ENCODE peak calls at places on chromosomes 1 and 21, in nine cellular contexts. One of them, this sample, is unnamed.

GRCh38 chr21:33840771-33841170 is 74.8 kb downstream of the ATP5PO start:
- DNase-seq in stomach: no peak
- DNase-seq in transverse colon: no peak
- DNase-seq in ovary: no peak
- DNase-seq in K562: no peak
- DNase-seq in HepG2: no peak
- DNase-seq in suprapubic skin: no peak
- DNase-seq in sigmoid colon: no peak
- DNase-seq in esophagus muscularis mucosa: no peak
- DNase-seq in this sample: no peak

GRCh38 chr1:119469741-119470140 is 37.3 kb upstream of the HSD3B1 start:
- DNase-seq in stomach: no peak
- DNase-seq in transverse colon: no peak
- DNase-seq in ovary: no peak
- DNase-seq in K562: no peak
- DNase-seq in HepG2: no peak
- DNase-seq in suprapubic skin: no peak
- DNase-seq in sigmoid colon: no peak
- DNase-seq in esophagus muscularis mucosa: no peak
- DNase-seq in this sample: no peak

GRCh38 chr1:156172696-156173470 is 19.5 kb downstream of the SEMA4A start:
- DNase-seq in stomach: no peak
- DNase-seq in transverse colon: no peak
- DNase-seq in ovary: no peak
- DNase-seq in K562: peak
- DNase-seq in HepG2: peak
- DNase-seq in suprapubic skin: no peak
- DNase-seq in sigmoid colon: peak
- DNase-seq in esophagus muscularis mucosa: no peak
- DNase-seq in this sample: no peak

GRCh38 chr1:37448691-37449417 is 25.5 kb upstream of the ZC3H12A start:
- DNase-seq in stomach: no peak
- DNase-seq in transverse colon: no peak
- DNase-seq in ovary: no peak
- DNase-seq in K562: no peak
- DNase-seq in HepG2: no peak
- DNase-seq in suprapubic skin: no peak
- DNase-seq in sigmoid colon: no peak
- DNase-seq in esophagus muscularis mucosa: no peak
- DNase-seq in this sample: no peak

GRCh38 chr1:169163059-169163458 is 56.6 kb downstream of the ATP1B1 start:
- DNase-seq in stomach: no peak
- DNase-seq in transverse colon: no peak
- DNase-seq in ovary: no peak
- DNase-seq in K562: no peak
- DNase-seq in HepG2: no peak
- DNase-seq in suprapubic skin: no peak
- DNase-seq in sigmoid colon: no peak
- DNase-seq in esophagus muscularis mucosa: no peak
- DNase-seq in this sample: no peak

GRCh38 chr1:71053146-71053545 is 5.5 kb upstream of the PTGER3 start:
- DNase-seq in stomach: no peak
- DNase-seq in transverse colon: no peak
- DNase-seq in ovary: no peak
- DNase-seq in K562: no peak
- DNase-seq in HepG2: no peak
- DNase-seq in suprapubic skin: no peak
- DNase-seq in sigmoid colon: no peak
- DNase-seq in esophagus muscularis mucosa: no peak
- DNase-seq in this sample: no peak

GRCh38 chr1:9593492-9594465 is 5.1 kb downstream of the TMEM201 start:
- DNase-seq in stomach: peak
- DNase-seq in transverse colon: peak
- DNase-seq in ovary: peak
- DNase-seq in K562: peak
- DNase-seq in HepG2: peak
- DNase-seq in suprapubic skin: no peak
- DNase-seq in sigmoid colon: peak
- DNase-seq in esophagus muscularis mucosa: no peak
- DNase-seq in this sample: no peak

GRCh38 chr1:209318302-209319056 is 265.0 kb upstream of the CAMK1G start:
- DNase-seq in stomach: no peak
- DNase-seq in transverse colon: no peak
- DNase-seq in ovary: no peak
- DNase-seq in K562: no peak
- DNase-seq in HepG2: no peak
- DNase-seq in suprapubic skin: no peak
- DNase-seq in sigmoid colon: no peak
- DNase-seq in esophagus muscularis mucosa: no peak
- DNase-seq in this sample: no peak

GRCh38 chr1:203577874-203578464 is 48.7 kb upstream of the ATP2B4 start:
- DNase-seq in stomach: no peak
- DNase-seq in transverse colon: no peak
- DNase-seq in ovary: no peak
- DNase-seq in K562: no peak
- DNase-seq in HepG2: no peak
- DNase-seq in suprapubic skin: no peak
- DNase-seq in sigmoid colon: no peak
- DNase-seq in esophagus muscularis mucosa: no peak
- DNase-seq in this sample: no peak

GRCh38 chr1:206805357-206805756 is 33.1 kb upstream of the IL10 start:
- DNase-seq in stomach: no peak
- DNase-seq in transverse colon: no peak
- DNase-seq in ovary: no peak
- DNase-seq in K562: no peak
- DNase-seq in HepG2: no peak
- DNase-seq in suprapubic skin: no peak
- DNase-seq in sigmoid colon: no peak
- DNase-seq in esophagus muscularis mucosa: no peak
- DNase-seq in this sample: no peak

GRCh38 chr1:206804156-206804737 is 32.0 kb upstream of the IL10 start:
- DNase-seq in stomach: no peak
- DNase-seq in transverse colon: no peak
- DNase-seq in ovary: no peak
- DNase-seq in K562: no peak
- DNase-seq in HepG2: no peak
- DNase-seq in suprapubic skin: no peak
- DNase-seq in sigmoid colon: no peak
- DNase-seq in esophagus muscularis mucosa: no peak
- DNase-seq in this sample: no peak

GRCh38 chr1:206809504-206810084 is 37.3 kb upstream of the IL10 start:
- DNase-seq in stomach: peak
- DNase-seq in transverse colon: peak
- DNase-seq in ovary: no peak
- DNase-seq in K562: peak
- DNase-seq in HepG2: peak
- DNase-seq in suprapubic skin: no peak
- DNase-seq in sigmoid colon: no peak
- DNase-seq in esophagus muscularis mucosa: no peak
- DNase-seq in this sample: no peak

GRCh38 chr1:206812456-206812855 is 40.2 kb upstream of the IL10 start:
- DNase-seq in stomach: no peak
- DNase-seq in transverse colon: no peak
- DNase-seq in ovary: no peak
- DNase-seq in K562: no peak
- DNase-seq in HepG2: no peak
- DNase-seq in suprapubic skin: no peak
- DNase-seq in sigmoid colon: no peak
- DNase-seq in esophagus muscularis mucosa: no peak
- DNase-seq in this sample: no peak

DNA sequence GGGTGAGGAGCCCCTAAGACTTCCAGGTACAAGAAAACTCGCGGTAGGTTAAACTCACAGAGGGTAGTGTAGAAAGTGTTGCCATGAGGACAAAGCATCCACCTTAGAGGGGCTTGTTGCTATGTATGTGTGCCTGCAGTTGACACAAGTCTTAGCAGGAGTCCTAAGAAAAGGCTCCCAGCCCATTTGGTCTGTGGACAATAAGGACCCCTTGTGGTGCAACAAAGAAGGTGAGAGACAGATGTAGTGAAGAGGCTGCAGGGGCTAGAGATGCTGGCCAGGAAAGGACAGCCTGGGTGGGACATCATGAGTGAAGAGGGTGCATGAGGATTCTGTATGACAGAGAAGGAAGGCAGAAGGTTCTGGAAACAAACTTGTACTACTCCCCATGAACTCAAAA is 36.3 kb upstream of the IL10 start:
- DNase-seq in stomach: no peak
- DNase-seq in transverse colon: peak
- DNase-seq in ovary: no peak
- DNase-seq in K562: peak
- DNase-seq in HepG2: peak
- DNase-seq in suprapubic skin: no peak
- DNase-seq in sigmoid colon: no peak
- DNase-seq in esophagus muscularis mucosa: no peak
- DNase-seq in this sample: no peak
- TF ChIP-seq EP300 in stomach: no peak
- TF ChIP-seq EP300 in transverse colon: no peak
- TF ChIP-seq EP300 in ovary: no peak
- TF ChIP-seq EP300 in K562: no peak
- TF ChIP-seq EP300 in HepG2: no peak
- TF ChIP-seq EP300 in suprapubic skin: no peak
- TF ChIP-seq EP300 in sigmoid colon: no peak
- TF ChIP-seq EP300 in esophagus muscularis mucosa: no peak
- TF ChIP-seq EP300 in this sample: no peak

GRCh38 chr1:228463559-228464455 is 23.4 kb upstream of the RNF187 start:
- DNase-seq in stomach: peak
- DNase-seq in transverse colon: peak
- DNase-seq in ovary: no peak
- DNase-seq in K562: peak
- DNase-seq in HepG2: no peak
- DNase-seq in suprapubic skin: no peak
- DNase-seq in sigmoid colon: peak
- DNase-seq in esophagus muscularis mucosa: no peak
- DNase-seq in this sample: no peak
- H3K27ac ChIP-seq in stomach: peak
- H3K27ac ChIP-seq in transverse colon: no peak
- H3K27ac ChIP-seq in ovary: no peak
- H3K27ac ChIP-seq in K562: peak
- H3K27ac ChIP-seq in HepG2: no peak
- H3K27ac ChIP-seq in suprapubic skin: no peak
- H3K27ac ChIP-seq in sigmoid colon: no peak
- H3K27ac ChIP-seq in esophagus muscularis mucosa: no peak
- H3K27ac ChIP-seq in this sample: no peak

GRCh38 chr21:41374177-41374712 is 12.4 kb downstream of the MX2 start:
- DNase-seq in stomach: no peak
- DNase-seq in transverse colon: no peak
- DNase-seq in ovary: no peak
- DNase-seq in K562: no peak
- DNase-seq in HepG2: no peak
- DNase-seq in suprapubic skin: no peak
- DNase-seq in sigmoid colon: peak
- DNase-seq in esophagus muscularis mucosa: no peak
- DNase-seq in this sample: no peak

GRCh38 chr21:41373769-41374168 is 11.9 kb downstream of the MX2 start:
- DNase-seq in stomach: no peak
- DNase-seq in transverse colon: no peak
- DNase-seq in ovary: no peak
- DNase-seq in K562: no peak
- DNase-seq in HepG2: no peak
- DNase-seq in suprapubic skin: peak
- DNase-seq in sigmoid colon: no peak
- DNase-seq in esophagus muscularis mucosa: no peak
- DNase-seq in this sample: no peak

GRCh38 chr21:41373253-41373652 is 11.4 kb downstream of the MX2 start:
- DNase-seq in stomach: no peak
- DNase-seq in transverse colon: no peak
- DNase-seq in ovary: no peak
- DNase-seq in K562: no peak
- DNase-seq in HepG2: no peak
- DNase-seq in suprapubic skin: no peak
- DNase-seq in sigmoid colon: no peak
- DNase-seq in esophagus muscularis mucosa: no peak
- DNase-seq in this sample: no peak

GRCh38 chr21:41375875-41376274 is 14.0 kb downstream of the MX2 start:
- DNase-seq in stomach: no peak
- DNase-seq in transverse colon: no peak
- DNase-seq in ovary: no peak
- DNase-seq in K562: no peak
- DNase-seq in HepG2: no peak
- DNase-seq in suprapubic skin: peak
- DNase-seq in sigmoid colon: no peak
- DNase-seq in esophagus muscularis mucosa: no peak
- DNase-seq in this sample: no peak

DNA sequence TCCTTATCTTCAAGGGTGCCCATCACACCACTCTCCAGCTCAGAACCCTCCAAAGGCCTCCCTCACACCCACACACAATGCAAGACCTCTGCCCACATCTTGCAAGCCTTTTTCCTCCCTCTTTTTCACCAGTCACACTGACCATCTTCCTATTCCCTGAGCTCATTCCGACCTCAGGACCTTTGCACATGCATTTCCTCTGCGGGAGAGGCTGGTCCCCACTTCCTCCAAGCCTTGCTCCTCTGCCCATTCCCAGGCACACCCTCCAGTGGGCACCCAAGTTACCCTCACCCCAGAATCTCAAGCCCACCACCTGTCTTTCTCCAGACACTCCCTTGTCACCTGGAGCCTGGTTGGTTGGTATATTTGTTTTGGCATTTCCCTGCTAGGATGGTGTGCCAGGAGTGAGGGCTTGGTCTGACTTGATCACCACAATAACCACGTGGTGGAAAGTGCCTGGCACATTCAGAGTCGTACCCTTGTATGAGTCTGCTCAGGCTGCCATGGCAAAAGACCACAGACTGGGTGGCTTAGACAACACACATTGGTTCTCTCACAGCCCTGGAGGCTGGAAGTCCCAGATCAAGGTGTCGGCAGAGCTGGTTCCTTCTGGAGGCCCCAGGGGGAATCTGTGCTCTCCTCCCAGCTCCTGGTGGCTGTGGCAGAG is 13.2 kb downstream of the MX2 start:
- DNase-seq in stomach: no peak
- DNase-seq in transverse colon: no peak
- DNase-seq in ovary: no peak
- DNase-seq in K562: no peak
- DNase-seq in HepG2: no peak
- DNase-seq in suprapubic skin: no peak
- DNase-seq in sigmoid colon: no peak
- DNase-seq in esophagus muscularis mucosa: no peak
- DNase-seq in this sample: no peak
- TF ChIP-seq EP300 in stomach: no peak
- TF ChIP-seq EP300 in transverse colon: no peak
- TF ChIP-seq EP300 in ovary: no peak
- TF ChIP-seq EP300 in K562: no peak
- TF ChIP-seq EP300 in HepG2: no peak
- TF ChIP-seq EP300 in suprapubic skin: no peak
- TF ChIP-seq EP300 in sigmoid colon: no peak
- TF ChIP-seq EP300 in esophagus muscularis mucosa: no peak
- TF ChIP-seq EP300 in this sample: no peak

GRCh38 chr21:44329971-44330681 is 9.1 kb downstream of the CFAP410 start:
- DNase-seq in stomach: no peak
- DNase-seq in transverse colon: no peak
- DNase-seq in ovary: no peak
- DNase-seq in K562: no peak
- DNase-seq in HepG2: no peak
- DNase-seq in suprapubic skin: no peak
- DNase-seq in sigmoid colon: no peak
- DNase-seq in esophagus muscularis mucosa: no peak
- DNase-seq in this sample: no peak
- H3K27ac ChIP-seq in stomach: no peak
- H3K27ac ChIP-seq in transverse colon: no peak
- H3K27ac ChIP-seq in ovary: no peak
- H3K27ac ChIP-seq in K562: no peak
- H3K27ac ChIP-seq in HepG2: no peak
- H3K27ac ChIP-seq in suprapubic skin: no peak
- H3K27ac ChIP-seq in sigmoid colon: no peak
- H3K27ac ChIP-seq in esophagus muscularis mucosa: no peak
- H3K27ac ChIP-seq in this sample: peak

GRCh38 chr21:43884861-43885370 is 19.9 kb downstream of the AGPAT3 start:
- DNase-seq in stomach: no peak
- DNase-seq in transverse colon: no peak
- DNase-seq in ovary: no peak
- DNase-seq in K562: peak
- DNase-seq in HepG2: peak
- DNase-seq in suprapubic skin: no peak
- DNase-seq in sigmoid colon: peak
- DNase-seq in esophagus muscularis mucosa: no peak
- DNase-seq in this sample: no peak
- TF ChIP-seq EP300 in stomach: no peak
- TF ChIP-seq EP300 in transverse colon: no peak
- TF ChIP-seq EP300 in ovary: no peak
- TF ChIP-seq EP300 in K562: no peak
- TF ChIP-seq EP300 in HepG2: peak
- TF ChIP-seq EP300 in suprapubic skin: no peak
- TF ChIP-seq EP300 in sigmoid colon: no peak
- TF ChIP-seq EP300 in esophagus muscularis mucosa: no peak
- TF ChIP-seq EP300 in this sample: no peak

This sample was measured in tibial nerve.